ENCODE peak calls at places on chromosomes 4 and X, in five cellular contexts. O is cardiac fibroblast, I is Panc1, T is IMR-90, E is gastrocnemius medialis. B is an unnamed sample.

GRCh38 chr4:184283659-184284335 is 66.1 kb upstream of the ENPP6 start:
- DNase-seq in I (no peak), T (no peak), E (no peak), O (no peak), B (no peak)

GRCh38 chrX:135463937-135464336 is 42.2 kb downstream of the SMIM10L2A start:
- DNase-seq in T (peak; percentile 6), I (no peak), E (no peak), O (peak; percentile 7), B (no peak)

GRCh38 chr4:53674891-53675290 is 83.6 kb upstream of the LNX1 start:
- DNase-seq in O (no peak), I (no peak), E (no peak), T (no peak), B (no peak)

GRCh38 chr4:48483006-48483776 is at the start of gene SLC10A4:
- DNase-seq in E (no peak), O (no peak), T (no peak), I (no peak), B (no peak)

GRCh38 chr4:110704748-110705439 is 82.0 kb upstream of the PITX2 start:
- DNase-seq in I (no peak), E (no peak), O (no peak), T (no peak), B (no peak)

GRCh38 chrX:31323658-31324057 is 251.8 kb upstream of the FTHL17 start:
- DNase-seq in E (no peak), I (no peak), T (no peak), O (no peak), B (no peak)

GRCh38 chr4:135319685-135320084 is 1118.1 kb upstream of the PABPC4L start:
- DNase-seq in E (no peak), I (no peak), O (peak; percentile 2), T (no peak), B (no peak)

GRCh38 chrX:104392350-104392749 is 137.6 kb upstream of the ESX1 start:
- DNase-seq in T (no peak), I (no peak), O (no peak), E (no peak), B (no peak)

GRCh38 chr4:83170952-83171399 is 56.4 kb upstream of the PLAC8 start:
- DNase-seq in E (no peak), T (no peak), I (no peak), O (peak; percentile 17), B (no peak)

GRCh38 chrX:105190252-105190853 is 30.1 kb downstream of the TEX13A start:
- DNase-seq in O (peak; percentile 47), E (no peak), T (peak; percentile 6), I (peak; percentile 36), B (peak; percentile 40)

GRCh38 chr4:152479428-152480026 is 56.4 kb downstream of the FBXW7 start:
- DNase-seq in I (no peak), T (peak; percentile 60), O (peak; percentile 89), E (no peak), B (peak; percentile 75)

GRCh38 chr4:41538017-41538733 is at the start of gene LIMCH1:
- DNase-seq in O (no peak), I (no peak), E (peak; percentile 87), T (no peak), B (no peak)

GRCh38 chrX:154751121-154751668 is 318 bp upstream of the GAB3 start:
- DNase-seq in I (no peak), O (no peak), T (no peak), E (no peak), B (no peak)

GRCh38 chrX:81957900-81958545 is 756.1 kb downstream of the SH3BGRL start:
- DNase-seq in O (peak; percentile 1), I (no peak), T (peak; percentile 1), E (no peak), B (no peak)

GRCh38 chrX:44675364-44676024 is 132.8 kb upstream of the FUNDC1 start:
- DNase-seq in E (peak; percentile 9), O (peak; percentile 83), T (peak; percentile 91), I (no peak), B (peak; percentile 84)

GRCh38 chrX:24012266-24012665 is 14.7 kb downstream of the KLHL15 start:
- DNase-seq in O (no peak), T (no peak), E (no peak), I (no peak), B (no peak)

GRCh38 chr4:156390599-156391296 is 437.1 kb upstream of the CTSO start:
- DNase-seq in E (no peak), T (no peak), I (no peak), O (peak; percentile 35), B (peak; percentile 63)

GRCh38 chr4:152382057-152382785 is 153.7 kb downstream of the FBXW7 start:
- DNase-seq in I (no peak), O (peak; percentile 29), E (peak; percentile 64), T (peak; percentile 21), B (peak; percentile 14)

GRCh38 chrX:2412131-2412530 is 88.6 kb downstream of the DHRSX start:
- DNase-seq in T (no peak), E (no peak), O (no peak), I (no peak), B (no peak)

GRCh38 chrX:14963447-14964236 is 90.4 kb downstream of the MOSPD2 start:
- DNase-seq in O (peak; percentile 11), T (peak; percentile 47), E (no peak), I (no peak), B (peak; percentile 49)

GRCh38 chr4:153564630-153565525 is 98.7 kb downstream of the TMEM131L start:
- DNase-seq in I (no peak), O (peak; percentile 59), E (peak; percentile 45), T (peak; percentile 60), B (no peak)

GRCh38 chr4:33696586-33696985 is 2547.7 kb downstream of the ARAP2 start:
- DNase-seq in T (no peak), I (no peak), O (peak; percentile 62), E (no peak), B (no peak)

GRCh38 chr4:13980317-13980716 is 352.8 kb upstream of the BOD1L1 start:
- DNase-seq in T (peak; percentile 96), O (peak; percentile 92), I (no peak), E (no peak), B (peak; percentile 97)

GRCh38 chr4:26410385-26411293 is 79.6 kb downstream of the CCKAR start:
- DNase-seq in O (peak; percentile 77), I (peak; percentile 32), T (peak; percentile 63), E (no peak), B (peak; percentile 72)

GRCh38 chr4:8919651-8920288 is 48.1 kb upstream of the HMX1 start:
- DNase-seq in I (no peak), E (no peak), O (no peak), T (no peak), B (no peak)

GRCh38 chr4:87031946-87032345 is 97.1 kb downstream of the AFF1 start:
- DNase-seq in E (no peak), O (no peak), T (no peak), I (no peak), B (no peak)

GRCh38 chr4:2721586-2721985 is 34.5 kb downstream of the TNIP2 start:
- DNase-seq in I (no peak), E (peak; percentile 8), T (no peak), O (no peak), B (no peak)
- H3K4me3 ChIP-seq in I (no peak overlapping the region), E (no peak overlapping the region), T (no peak overlapping the region), O (no peak overlapping the region), B (no peak overlapping the region)

GRCh38 chrX:13752141-13752540 is 17.6 kb downstream of the OFD1 start:
- DNase-seq in E (no peak), I (no peak), T (no peak), O (no peak), B (no peak)

GRCh38 chrX:13750812-13751211 is 16.3 kb downstream of the OFD1 start:
- DNase-seq in T (no peak), I (no peak), E (no peak), O (no peak), B (no peak)

GRCh38 chrX:13750204-13750603 is 15.7 kb downstream of the OFD1 start:
- DNase-seq in I (no peak), T (peak; percentile 48), O (peak; percentile 67), E (no peak), B (peak; percentile 51)

GRCh38 chrX:13748486-13748885 is 13.9 kb downstream of the OFD1 start:
- DNase-seq in T (peak; percentile 64), I (no peak), O (peak; percentile 39), E (no peak), B (no peak)

DNA sequence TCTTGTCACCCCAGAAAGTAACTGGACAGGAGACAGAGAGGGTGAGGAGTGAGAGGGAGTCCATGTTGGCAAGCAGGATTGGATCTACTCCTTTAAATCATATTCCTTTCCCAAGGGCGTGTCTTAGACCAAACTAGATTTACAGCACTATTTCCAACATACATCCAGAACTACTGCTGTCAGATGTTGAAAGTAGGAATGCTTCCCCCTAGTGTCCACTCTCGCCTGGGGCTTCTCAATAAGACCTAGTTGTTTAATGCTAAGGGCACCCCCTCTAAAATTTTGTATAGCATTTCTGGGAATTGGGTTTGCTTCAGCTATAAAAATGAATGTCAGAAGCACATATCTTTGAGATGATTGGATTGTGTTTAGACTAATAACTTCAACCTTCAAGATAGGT is 13.3 kb downstream of the OFD1 start:
- DNase-seq in I (no peak), O (peak; percentile 78), E (no peak), T (peak; percentile 76), B (peak; percentile 68)
- TF ChIP-seq CTCF in I (peak; percentile 47), O (peak; percentile 52), E (no peak), T (peak; percentile 60), B (peak; percentile 67)

GRCh38 chrX:84363674-84364073 is 138.6 kb downstream of the HDX start:
- DNase-seq in T (no peak), E (no peak), O (peak; percentile 6), I (no peak), B (no peak)
- H3K4me3 ChIP-seq in T (no peak overlapping the region), E (no peak overlapping the region), O (no peak overlapping the region), I (no peak overlapping the region), B (no peak overlapping the region)

GRCh38 chr4:4574792-4575191 is 32.9 kb upstream of the STX18 start:
- DNase-seq in T (peak; percentile 72), I (peak; percentile 7), O (peak; percentile 96), E (no peak), B (peak; percentile 91)

GRCh38 chr4:4572821-4573220 is 31.0 kb upstream of the STX18 start:
- DNase-seq in I (no peak), T (peak; percentile 47), E (no peak), O (peak; percentile 27), B (no peak)

GRCh38 chr4:4574052-4574451 is 32.2 kb upstream of the STX18 start:
- DNase-seq in O (no peak), T (no peak), I (no peak), E (no peak), B (no peak)

GRCh38 chr4:4577359-4577875 is 35.6 kb upstream of the STX18 start:
- DNase-seq in O (no peak), T (no peak), I (no peak), E (no peak), B (no peak)

DNA sequence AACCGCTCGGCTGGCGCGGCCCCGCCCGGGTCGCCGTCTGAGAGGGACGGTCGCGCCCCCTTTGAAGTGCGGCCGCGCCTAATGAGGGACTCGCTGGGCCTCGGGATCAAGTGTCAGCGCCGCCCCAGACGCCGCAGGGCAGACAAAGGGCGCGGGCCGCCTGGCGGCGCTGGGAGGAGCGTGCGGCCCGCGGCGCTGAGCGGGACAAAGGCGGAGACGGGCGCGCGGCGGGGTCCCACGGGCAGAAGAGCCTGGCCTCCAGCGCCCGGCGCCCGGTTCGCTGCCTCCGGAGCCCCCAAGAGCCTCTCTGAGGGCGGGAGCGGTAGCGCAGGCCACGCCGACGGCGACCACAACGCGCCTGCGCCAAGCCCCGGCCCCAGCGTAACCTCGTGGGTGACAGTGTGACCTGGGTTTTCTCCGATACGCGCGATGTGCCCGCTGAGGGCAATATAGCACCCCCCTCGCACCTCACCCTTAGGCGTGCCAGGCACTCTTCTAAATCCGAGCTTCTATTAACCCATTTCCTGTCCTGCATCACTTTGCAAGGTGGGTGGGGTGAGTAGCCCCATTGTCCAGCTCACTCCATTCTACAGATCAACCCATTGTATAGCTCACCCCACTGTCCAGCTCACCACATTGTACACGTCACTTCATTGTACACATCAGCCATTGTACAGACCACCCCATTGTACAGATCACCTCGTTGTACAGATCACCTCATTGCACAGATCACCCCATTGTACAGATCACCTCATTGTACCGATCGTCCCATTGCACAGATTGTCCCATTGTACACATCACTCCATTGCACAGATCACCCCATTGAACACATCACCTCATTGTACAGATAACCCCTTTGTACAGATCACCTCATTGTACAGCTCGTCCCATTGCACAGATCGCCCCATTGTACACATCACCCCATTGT is 33.7 kb upstream of the STX18 start:
- DNase-seq in O (peak; percentile 55), E (peak; percentile 18), T (peak; percentile 18), I (no peak), B (peak; percentile 61)
- TF ChIP-seq CTCF in O (peak; percentile 6), E (peak; percentile 27), T (peak; percentile 38), I (peak; percentile 46), B (peak; percentile 35)

B was measured in astrocyte of the spinal cord.